ENCODE peak calls at places on chromosomes 3 and 15, in nine cellular contexts. E, X, U, S, Y, I, P, M and J are unnamed samples.

GRCh38 chr3:41418961-41419691 is 219.8 kb downstream of the CTNNB1 start:
- DNase-seq in X (peak), I (no peak), M (peak), P (no peak), E (peak), Y (peak), U (no peak), S (peak), J (peak)

GRCh38 chr3:99751649-99752048 is 66.0 kb upstream of the CMSS1 start:
- DNase-seq in I (no peak), Y (no peak), M (peak), S (no peak), U (no peak), P (peak), X (peak), E (peak), J (no peak)

GRCh38 chr15:40942865-40943264 is 10.4 kb upstream of the CHAC1 start:
- DNase-seq in X (no peak), M (no peak), S (no peak), P (no peak), Y (no peak), I (no peak), U (no peak), E (no peak), J (no peak)

GRCh38 chr3:187878776-187879524 is 133.7 kb upstream of the BCL6 start:
- DNase-seq in M (peak), P (peak), Y (no peak), U (no peak), I (no peak), X (peak), S (no peak), E (peak), J (no peak)

GRCh38 chr3:115272036-115272824 is 125.1 kb upstream of the ZBTB20 start:
- DNase-seq in E (peak), I (no peak), S (no peak), P (peak), M (no peak), Y (peak), X (peak), U (no peak), J (no peak)

GRCh38 chr3:170585937-170586310 is at the start of gene SLC7A14:
- DNase-seq in Y (no peak), M (no peak), U (no peak), P (no peak), E (no peak), I (no peak), X (no peak), S (no peak), J (no peak)

GRCh38 chr3:176505878-176506621 is 691.2 kb downstream of the TBL1XR1 start:
- DNase-seq in X (no peak), I (no peak), U (no peak), Y (no peak), P (no peak), S (no peak), M (no peak), E (no peak), J (no peak)

GRCh38 chr3:5022966-5023776 is 43.9 kb downstream of the BHLHE40 start:
- DNase-seq in X (peak), E (peak), I (no peak), P (peak), S (no peak), Y (peak), U (no peak), M (peak), J (peak)

DNA sequence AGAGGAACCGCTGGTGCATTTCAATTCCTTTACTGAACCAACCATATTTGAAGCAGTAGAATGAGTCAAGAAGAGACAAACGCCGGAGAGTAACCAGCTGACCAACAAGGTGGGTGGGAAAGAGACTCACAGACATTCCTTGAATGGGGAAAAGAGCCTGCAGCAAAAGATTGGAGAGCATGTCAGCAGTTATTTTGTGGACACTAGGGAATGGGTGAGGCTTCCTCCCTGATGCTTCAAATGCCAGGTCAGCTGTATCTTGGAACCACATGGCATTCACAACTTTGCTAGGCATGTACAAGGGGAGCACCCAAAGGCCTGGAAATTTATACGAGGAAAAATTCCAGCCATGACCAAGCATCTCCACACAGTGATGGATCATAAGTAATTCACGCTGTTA is 29.9 kb upstream of the ZKSCAN7 start:
- DNase-seq in M (no peak), Y (no peak), S (no peak), E (no peak), P (no peak), I (no peak), X (no peak), U (no peak), J (no peak)
- TF ChIP-seq CTCF in M (no peak), Y (no peak), S (no peak), E (no peak), P (no peak), I (no peak), X (no peak), U (no peak), J (no peak)

DNA sequence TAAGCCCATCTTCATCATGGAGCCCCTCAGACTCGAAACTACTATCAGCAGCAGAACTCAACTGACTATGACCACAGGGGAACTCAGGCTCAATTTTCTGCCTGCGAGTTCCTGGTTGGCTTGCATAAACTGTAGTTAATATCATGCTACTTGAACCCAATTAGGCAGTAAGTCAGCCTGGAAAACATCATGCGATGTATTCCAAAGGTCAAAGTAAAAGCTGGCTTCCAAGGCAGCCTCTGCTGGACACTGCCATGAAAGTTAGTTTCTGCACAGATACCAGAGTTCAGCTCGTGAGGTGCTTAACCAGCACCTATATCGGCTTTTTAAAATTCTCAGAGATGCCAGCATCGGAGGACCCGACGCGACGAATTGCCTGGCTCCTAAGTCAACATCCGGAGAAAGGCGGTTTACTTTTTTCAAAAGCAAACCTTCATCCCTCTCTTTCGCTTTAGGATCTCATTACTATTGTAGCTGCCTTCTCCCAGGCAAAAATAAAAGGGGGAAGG is 3.8 kb downstream of the ANP32A start:
- DNase-seq in X (peak), I (peak), S (no peak), M (no peak), P (no peak), E (peak), U (no peak), Y (peak), J (peak)
- TF ChIP-seq CTCF in X (no peak), I (no peak), S (no peak), M (no peak), P (no peak), E (no peak), U (no peak), Y (no peak), J (no peak)

DNA sequence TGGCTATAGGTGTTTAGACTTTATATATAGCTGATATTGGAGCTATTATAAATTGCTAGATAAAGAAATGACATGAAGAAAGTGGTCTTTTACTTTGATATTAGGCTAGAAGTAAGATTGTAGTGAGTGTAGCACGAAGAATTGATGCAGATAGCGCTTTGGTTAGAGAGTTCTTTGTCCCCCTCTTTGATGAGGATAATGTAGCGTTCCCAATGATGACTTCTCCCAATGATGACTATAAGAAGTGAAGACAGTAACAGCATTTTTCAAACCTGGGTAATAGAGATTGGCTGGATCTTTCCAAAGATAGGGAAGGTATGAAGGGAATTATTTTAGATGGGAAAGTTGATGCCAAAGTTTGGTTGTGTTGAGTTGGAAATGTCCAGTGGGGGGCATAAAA is 4.3 kb downstream of the MINDY2 start:
- DNase-seq in P (no peak), E (no peak), U (no peak), I (no peak), S (no peak), M (no peak), X (no peak), Y (no peak), J (no peak)
- TF ChIP-seq CTCF in P (no peak), E (no peak), U (no peak), I (no peak), S (no peak), M (no peak), X (no peak), Y (no peak), J (no peak)

DNA sequence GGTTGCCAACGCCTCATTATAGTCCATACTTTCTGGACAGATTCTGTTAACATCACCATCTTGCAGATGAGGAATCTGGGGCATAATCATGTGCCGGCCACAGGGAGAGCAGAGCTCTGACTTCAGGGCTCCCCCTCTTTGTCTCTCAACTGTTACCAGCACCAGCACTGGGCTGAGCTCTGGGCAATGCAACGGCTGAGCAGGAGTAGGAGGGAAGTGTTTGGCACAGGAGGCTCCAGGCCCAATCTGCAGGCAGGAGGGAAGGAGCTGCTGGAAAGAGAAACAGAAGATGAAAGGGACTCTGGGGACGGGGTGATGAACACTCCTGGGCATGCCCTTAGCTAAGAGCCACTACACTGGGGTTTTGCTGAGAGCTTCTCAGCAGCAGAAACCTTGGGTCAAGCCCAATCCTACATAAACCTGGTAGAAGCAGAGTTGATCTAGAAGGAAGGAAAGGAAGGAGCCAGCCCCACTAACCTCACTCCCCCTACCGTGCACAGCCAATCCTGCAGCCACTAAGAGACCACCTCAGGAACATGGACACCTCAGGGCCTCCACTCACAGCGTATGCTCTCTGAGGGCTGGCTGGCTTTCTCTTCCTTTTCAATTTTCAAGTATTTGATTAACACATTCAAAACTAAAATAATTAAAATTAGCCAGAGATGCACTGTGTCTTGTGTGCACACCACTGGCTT is 73.1 kb upstream of the SPATA12 start:
- DNase-seq in E (no peak), M (no peak), U (peak), S (peak), P (no peak), X (no peak), Y (no peak), I (no peak), J (no peak)
- TF ChIP-seq CTCF in E (peak), M (no peak), U (peak), S (peak), P (no peak), X (peak), Y (no peak), I (no peak), J (no peak)

DNA sequence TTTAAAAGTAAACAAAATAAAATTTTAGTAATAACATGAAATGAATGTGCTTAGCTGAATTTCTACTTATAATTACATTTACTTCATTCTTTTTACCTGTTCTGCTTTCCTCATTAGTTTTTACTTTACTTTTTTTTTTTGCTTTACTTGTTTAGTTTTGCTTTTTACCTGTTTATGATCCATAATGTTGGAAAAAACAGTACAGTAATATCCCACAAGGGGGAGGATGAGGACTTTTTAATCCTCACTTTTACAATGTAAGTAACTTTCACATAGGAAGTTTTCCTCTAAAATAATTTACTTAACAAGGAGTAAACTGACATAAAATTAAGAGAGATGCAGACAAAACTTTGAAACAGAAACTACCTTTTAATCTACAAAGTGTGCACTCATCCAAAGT is 268.7 kb downstream of the TBC1D5 start:
- DNase-seq in M (peak), P (peak), I (no peak), Y (peak), U (no peak), E (peak), X (peak), S (no peak), J (no peak)
- TF ChIP-seq CTCF in M (no peak), P (peak), I (no peak), Y (peak), U (no peak), E (peak), X (peak), S (no peak), J (no peak)

DNA sequence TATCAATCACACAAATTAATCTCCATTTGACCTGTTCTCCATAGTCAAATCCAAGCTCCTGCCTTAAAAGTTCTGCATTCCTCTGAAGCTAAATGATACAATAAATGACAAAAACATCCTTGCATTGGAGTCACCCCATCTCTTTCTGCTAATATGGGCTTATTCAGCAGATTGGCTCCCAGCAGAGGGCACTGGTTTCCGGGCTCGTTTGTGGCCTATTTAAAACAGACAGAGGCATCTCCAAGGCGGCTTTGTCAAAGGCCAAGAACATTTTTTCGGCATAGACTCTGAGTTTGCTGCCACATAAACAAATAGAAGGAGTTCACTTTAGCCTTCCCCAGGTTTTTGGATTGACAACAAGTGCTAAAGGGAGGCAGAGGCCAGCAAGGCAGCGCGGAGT is 204.4 kb upstream of the RASGRP1 start:
- DNase-seq in X (peak), I (no peak), U (no peak), E (peak), M (peak), S (no peak), Y (peak), P (no peak), J (no peak)
- TF ChIP-seq CTCF in X (peak), I (peak), U (no peak), E (peak), M (peak), S (no peak), Y (peak), P (no peak), J (peak)

DNA sequence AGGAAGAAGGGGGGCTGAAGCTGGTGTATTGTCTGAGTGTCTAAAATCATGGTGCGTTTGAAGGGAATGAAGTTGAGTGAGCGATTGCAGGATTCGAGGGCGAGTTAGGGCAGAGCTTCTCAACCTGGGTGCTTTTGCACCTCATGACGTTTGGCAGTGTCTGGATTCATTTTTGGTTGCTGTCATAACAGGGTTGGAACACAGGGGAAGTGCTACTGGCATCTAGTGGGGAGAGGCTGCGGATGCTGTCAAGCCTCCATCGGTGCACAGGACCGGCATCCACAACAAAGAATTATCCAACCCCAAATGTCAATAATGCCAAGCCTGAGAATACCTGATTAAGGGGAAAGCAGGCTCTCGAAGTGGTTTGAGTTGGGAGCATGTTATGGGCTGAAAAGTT is 120.0 kb downstream of the SLCO3A1 start:
- DNase-seq in P (peak), S (no peak), E (no peak), U (no peak), X (no peak), I (no peak), Y (no peak), M (peak), J (no peak)
- TF ChIP-seq CTCF in P (peak), S (no peak), E (peak), U (no peak), X (peak), I (no peak), Y (peak), M (peak), J (no peak)

GRCh38 chr3:153291052-153291689 is 129.1 kb downstream of the RAP2B start:
- DNase-seq in E (peak), X (peak), S (peak), I (no peak), P (peak), M (peak), U (peak), Y (peak), J (peak)
- TF ChIP-seq CTCF in E (peak), X (peak), S (peak), I (peak), P (peak), M (peak), U (peak), Y (peak), J (peak)